ENCODE peak calls at places on chromosomes 13 and 19, in ten cellular contexts. Q is CD4-positive, CD25-positive, alpha-beta regulatory T cell; I is CD4-positive, alpha-beta memory T cell; H is sigmoid colon; G is MM.1S; K is ovary; W is transverse colon; S is HL-60; C is H9; Y is kidney. R is an unnamed sample.

GRCh38 chr19:29683009-29683408 is 17.7 kb downstream of the PLEKHF1 start:
- DNase-seq in S (no peak), G (no peak), I (no peak), K (no peak), Y (no peak), W (no peak), Q (no peak), H (no peak), C (no peak), R (no peak)

GRCh38 chr13:38941353-38941945 is 49.2 kb downstream of the STOML3 start:
- DNase-seq in I (no peak), Y (no peak), Q (no peak), S (no peak), W (no peak), G (no peak), C (no peak), K (no peak), H (no peak), R (no peak)

GRCh38 chr13:40668335-40668734 is 1.9 kb upstream of the FOXO1 start:
- DNase-seq in I (no peak), K (peak), Q (peak), C (peak), W (peak), Y (no peak), H (peak), S (no peak), G (peak), R (no peak)

GRCh38 chr13:59458908-59459579 is 704.7 kb downstream of the DIAPH3 start:
- DNase-seq in I (no peak), Q (no peak), S (no peak), K (no peak), W (no peak), H (no peak), C (peak), G (no peak), Y (no peak), R (no peak)

GRCh38 chr13:21671793-21672680 is 1.2 kb downstream of the FGF9 start:
- DNase-seq in W (no peak), C (no peak), G (peak), Q (no peak), S (no peak), I (peak), H (no peak), K (no peak), Y (no peak), R (no peak)

GRCh38 chr19:54281008-54281728 is at the start of gene LILRB2:
- DNase-seq in Q (no peak), G (no peak), K (no peak), I (no peak), C (no peak), W (no peak), Y (no peak), S (no peak), H (peak), R (no peak)

GRCh38 chr19:8208119-8208709 is 956 bp upstream of the CERS4 start:
- DNase-seq in I (no peak), C (peak), S (no peak), Y (no peak), K (no peak), W (no peak), G (no peak), Q (no peak), H (peak), R (no peak)

GRCh38 chr19:5775668-5776309 is 8.8 kb downstream of the PRR22 start:
- DNase-seq in Q (no peak), I (no peak), C (no peak), Y (no peak), S (no peak), K (no peak), W (no peak), H (no peak), G (no peak), R (no peak)

GRCh38 chr13:95023405-95023804 is 277.8 kb downstream of the ABCC4 start:
- DNase-seq in K (no peak), C (no peak), G (no peak), H (no peak), W (no peak), I (no peak), Q (no peak), S (no peak), Y (no peak), R (no peak)

GRCh38 chr19:49182848-49183375 is 25.3 kb downstream of the TRPM4 start:
- DNase-seq in H (no peak), I (no peak), W (no peak), S (no peak), K (no peak), G (no peak), Y (no peak), Q (no peak), C (peak), R (no peak)

GRCh38 chr13:42218576-42218975 is 53.4 kb upstream of the AKAP11 start:
- DNase-seq in C (no peak), S (no peak), G (no peak), Y (no peak), I (no peak), Q (no peak), K (no peak), H (no peak), W (no peak), R (no peak)

GRCh38 chr19:2736550-2737190 is 3.1 kb downstream of the SLC39A3 start:
- DNase-seq in Y (no peak), G (no peak), Q (no peak), I (no peak), W (no peak), H (no peak), K (no peak), S (no peak), C (no peak), R (no peak)

GRCh38 chr19:3547301-3547731 is 8.3 kb downstream of the TEKTIP1 start:
- DNase-seq in S (no peak), Q (peak), W (no peak), H (no peak), K (no peak), Y (no peak), I (no peak), G (no peak), C (no peak), R (no peak)

GRCh38 chr13:46687810-46688209 is 109.2 kb downstream of the ESD start:
- DNase-seq in Q (no peak), C (peak), I (no peak), K (no peak), W (no peak), S (no peak), Y (no peak), G (no peak), H (no peak), R (no peak)

GRCh38 chr13:114279146-114279545 is 2.3 kb upstream of the UPF3A start:
- DNase-seq in Y (no peak), S (no peak), Q (no peak), I (no peak), H (no peak), K (no peak), C (no peak), W (no peak), G (no peak), R (no peak)

GRCh38 chr19:18000981-18001836 is 6.8 kb upstream of the ARRDC2 start:
- DNase-seq in S (peak), K (peak), Y (peak), H (peak), I (peak), C (peak), G (no peak), Q (peak), W (peak), R (peak)

GRCh38 chr13:99228737-99229691 is 28.4 kb downstream of the UBAC2 start:
- DNase-seq in K (no peak), H (no peak), Y (no peak), C (no peak), Q (no peak), G (peak), S (no peak), I (no peak), W (no peak), R (no peak)

GRCh38 chr19:16626796-16627193 is 1.2 kb downstream of the MED26 start:
- DNase-seq in K (no peak), W (no peak), Y (no peak), S (no peak), C (no peak), H (no peak), I (peak), G (no peak), Q (peak), R (no peak)

GRCh38 chr19:29211562-29212416 is 1.2 kb downstream of the UQCRFS1 start:
- DNase-seq in C (no peak), Y (no peak), Q (no peak), S (no peak), I (peak), W (peak), K (no peak), H (no peak), G (no peak), R (peak)

GRCh38 chr13:45416521-45417125 is 1.6 kb downstream of the SLC25A30 start:
- DNase-seq in K (no peak), W (no peak), C (no peak), G (no peak), I (no peak), H (no peak), Q (no peak), S (no peak), Y (no peak), R (no peak)

GRCh38 chr13:103236213-103236612 is 170.0 kb upstream of the SLC10A2 start:
- DNase-seq in I (no peak), K (no peak), Y (no peak), C (no peak), W (no peak), Q (no peak), S (no peak), G (no peak), H (no peak), R (peak)

GRCh38 chr13:73162912-73163911 is 104.4 kb downstream of the KLF5 start:
- DNase-seq in G (no peak), S (no peak), C (no peak), H (no peak), W (no peak), Q (no peak), I (no peak), K (no peak), Y (no peak), R (no peak)

GRCh38 chr13:73740681-73741080 is 393.5 kb downstream of the KLF12 start:
- DNase-seq in W (no peak), K (no peak), C (no peak), I (no peak), G (no peak), S (no peak), H (no peak), Y (no peak), Q (no peak), R (no peak)

GRCh38 chr19:32928806-32929205 is 43.0 kb downstream of the CEP89 start:
- DNase-seq in S (no peak), C (no peak), W (no peak), I (no peak), H (no peak), Q (no peak), G (no peak), Y (no peak), K (no peak), R (no peak)

GRCh38 chr13:111049791-111050538 is 65.1 kb upstream of the ARHGEF7 start:
- DNase-seq in G (no peak), W (no peak), Q (peak), I (no peak), H (no peak), K (peak), C (no peak), Y (peak), S (no peak), R (no peak)

GRCh38 chr13:111045170-111045569 is 69.9 kb upstream of the ARHGEF7 start:
- DNase-seq in S (no peak), K (no peak), I (no peak), W (no peak), C (no peak), Q (no peak), G (no peak), Y (no peak), H (no peak), R (no peak)

GRCh38 chr13:111046590-111047141 is 68.4 kb upstream of the ARHGEF7 start:
- DNase-seq in I (no peak), K (no peak), W (no peak), S (peak), H (no peak), G (peak), Q (peak), C (no peak), Y (no peak), R (no peak)

GRCh38 chr13:111048387-111048786 is 66.7 kb upstream of the ARHGEF7 start:
- DNase-seq in C (no peak), H (no peak), I (no peak), S (no peak), Q (no peak), W (no peak), K (no peak), G (no peak), Y (peak), R (no peak)

DNA sequence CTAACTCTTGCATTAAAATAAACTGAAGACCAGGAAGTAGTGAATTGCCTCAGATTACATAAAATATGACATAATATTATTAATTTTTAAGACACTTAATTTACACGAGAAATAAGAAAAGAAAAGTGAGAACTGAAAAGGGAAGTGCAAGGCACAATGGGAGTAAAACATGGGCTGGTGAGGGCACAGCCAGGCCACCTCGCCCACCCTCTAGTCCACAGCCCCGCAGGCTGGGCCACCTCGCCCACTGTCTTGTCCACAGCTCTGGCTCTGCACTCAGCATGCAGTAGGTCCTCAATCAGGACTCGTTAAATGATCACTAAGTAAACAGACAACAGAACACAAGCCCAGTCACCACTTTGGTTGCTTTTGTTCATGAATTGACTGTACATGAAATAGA is 67.8 kb upstream of the ARHGEF7 start:
- DNase-seq in W (no peak), I (no peak), C (no peak), Y (no peak), K (no peak), H (no peak), S (no peak), G (no peak), Q (peak), R (no peak)
- H3K27ac ChIP-seq in W (no peak), I (no peak), C (no peak), Y (no peak), K (no peak), H (no peak), S (no peak), G (peak), Q (no peak), R (no peak)

DNA sequence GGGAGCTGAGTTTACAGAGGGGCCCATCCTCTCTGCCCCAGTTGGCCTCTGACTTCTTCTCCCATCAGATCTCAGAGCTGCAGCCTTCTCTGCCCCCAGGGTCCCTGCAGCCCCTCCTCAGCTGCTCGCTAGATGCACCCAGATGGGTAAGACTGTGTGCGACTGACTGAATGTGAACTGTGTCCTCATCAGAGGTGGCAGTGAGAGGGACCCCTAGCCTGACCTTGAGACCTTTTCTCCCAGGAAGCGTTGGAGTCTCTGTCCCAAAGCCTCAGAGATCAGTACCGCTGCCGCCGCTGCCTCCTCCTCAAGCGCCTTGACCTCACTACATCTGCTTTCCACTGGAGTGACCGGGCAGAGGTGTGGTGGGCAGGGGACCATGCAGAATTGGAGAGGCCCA is 2.4 kb downstream of the FAM98C start:
- DNase-seq in H (no peak), S (no peak), W (no peak), I (no peak), G (no peak), C (no peak), Q (no peak), Y (no peak), K (no peak), R (no peak)
- H3K27ac ChIP-seq in H (no peak), S (no peak), W (no peak), I (no peak), G (no peak), C (no peak), Q (no peak), Y (no peak), K (no peak), R (no peak)

GRCh38 chr19:45608948-45609347 is 6.9 kb upstream of the GPR4 start:
- DNase-seq in Y (no peak), S (no peak), Q (no peak), K (no peak), H (no peak), W (no peak), I (no peak), C (no peak), G (no peak), R (no peak)

GRCh38 chr19:45601524-45602522 is at the start of gene GPR4:
- DNase-seq in S (no peak), C (peak), I (no peak), Q (no peak), W (no peak), Y (peak), H (no peak), K (no peak), G (no peak), R (peak)

GRCh38 chr19:45607071-45608029 is 5.3 kb upstream of the GPR4 start:
- DNase-seq in I (peak), G (no peak), Y (peak), Q (peak), H (peak), C (peak), K (peak), W (peak), S (no peak), R (peak)
- H3K27ac ChIP-seq in I (no peak), G (no peak), Y (peak), Q (no peak), H (no peak), C (no peak), K (no peak), W (no peak), S (no peak), R (no peak)

GRCh38 chr13:110390572-110390971 is 83.5 kb downstream of the COL4A2 start:
- DNase-seq in Y (no peak), C (no peak), W (no peak), Q (no peak), K (no peak), G (no peak), H (no peak), S (no peak), I (no peak), R (no peak)
- H3K27ac ChIP-seq in Y (no peak), C (no peak), W (peak), Q (no peak), K (no peak), G (no peak), H (peak), S (no peak), I (no peak), R (no peak)

GRCh38 chr19:40703029-40703755 is 12.7 kb upstream of the NUMBL start:
- DNase-seq in K (no peak), Y (no peak), C (no peak), W (no peak), S (no peak), I (no peak), H (no peak), G (no peak), Q (no peak), R (no peak)

GRCh38 chr19:40701758-40702157 is 11.3 kb upstream of the NUMBL start:
- DNase-seq in W (no peak), K (no peak), S (no peak), G (no peak), H (no peak), I (no peak), Y (no peak), C (no peak), Q (no peak), R (no peak)

GRCh38 chr19:40700083-40700482 is 9.6 kb upstream of the NUMBL start:
- DNase-seq in H (no peak), K (no peak), G (no peak), Q (no peak), S (no peak), Y (no peak), C (no peak), I (no peak), W (no peak), R (no peak)

GRCh38 chr19:40704491-40705361 is 12.0 kb downstream of the COQ8B start:
- DNase-seq in K (no peak), H (no peak), Y (no peak), W (no peak), G (no peak), S (no peak), I (no peak), C (no peak), Q (no peak), R (no peak)

DNA sequence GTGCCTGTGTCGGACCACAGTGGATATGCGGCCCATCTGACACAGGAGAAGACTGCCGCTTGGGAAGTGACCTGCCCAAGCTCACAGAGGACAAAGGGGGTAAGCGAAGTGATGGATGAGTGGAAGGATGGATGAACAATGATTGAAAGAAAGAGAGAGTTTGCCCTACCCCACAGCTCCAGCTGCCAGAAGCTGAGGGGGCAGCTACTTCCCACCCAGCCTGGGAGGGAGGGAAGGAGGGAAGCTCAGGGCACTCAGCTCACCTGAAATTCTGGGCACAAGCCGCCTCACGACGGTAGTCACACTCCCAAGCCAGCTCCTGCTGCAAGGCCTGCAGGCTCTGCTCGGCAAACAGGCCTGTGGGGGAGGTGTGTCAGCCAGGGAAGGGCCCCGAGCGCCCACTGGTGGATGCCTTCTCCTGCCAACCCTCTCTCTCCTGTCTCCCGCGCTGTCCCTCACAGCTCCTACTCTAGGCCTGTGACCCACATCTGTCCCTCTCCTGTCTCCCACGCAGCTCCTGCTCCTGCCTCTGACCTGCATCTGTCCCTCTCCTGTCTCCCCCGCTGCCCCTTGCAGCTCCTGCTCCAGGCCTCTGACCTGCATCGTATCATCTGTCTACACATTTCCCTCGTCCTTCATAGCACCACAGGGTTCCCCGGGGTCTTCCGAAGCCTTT is 12.0 kb upstream of the NUMBL start:
- DNase-seq in C (peak), K (no peak), S (no peak), G (no peak), H (peak), Q (no peak), I (no peak), W (no peak), Y (no peak), R (peak)
- H3K27ac ChIP-seq in C (no peak), K (no peak), S (no peak), G (no peak), H (peak), Q (no peak), I (no peak), W (peak), Y (no peak), R (peak)

GRCh38 chr19:10762656-10763055 is 44.8 kb downstream of the DNM2 start:
- DNase-seq in Y (peak), Q (peak), I (peak), C (no peak), S (no peak), G (no peak), K (no peak), W (peak), H (no peak), R (no peak)
- H3K27ac ChIP-seq in Y (peak), Q (peak), I (peak), C (no peak), S (no peak), G (no peak), K (no peak), W (peak), H (peak), R (no peak)

GRCh38 chr19:58381460-58382220 is 810 bp upstream of the ZNF837 start:
- DNase-seq in Q (no peak), W (no peak), Y (no peak), G (no peak), S (no peak), I (no peak), C (no peak), H (no peak), K (no peak), R (no peak)
- H3K27ac ChIP-seq in Q (peak), W (peak), Y (peak), G (peak), S (peak), I (peak), C (no peak), H (peak), K (peak), R (peak)

GRCh38 chr19:13072206-13072898 is 30.3 kb downstream of the LYL1 start:
- DNase-seq in I (no peak), C (no peak), H (no peak), S (no peak), K (no peak), W (no peak), Q (no peak), G (no peak), Y (no peak), R (no peak)

GRCh38 chr19:13074378-13074777 is 28.3 kb downstream of the LYL1 start:
- DNase-seq in Y (no peak), I (no peak), W (no peak), Q (no peak), K (no peak), G (no peak), S (no peak), H (no peak), C (no peak), R (no peak)

GRCh38 chr19:13071444-13072205 is 31.0 kb downstream of the LYL1 start:
- DNase-seq in I (no peak), W (no peak), S (no peak), G (no peak), K (no peak), Y (no peak), Q (no peak), C (no peak), H (no peak), R (no peak)

GRCh38 chr19:13070425-13071140 is 32.1 kb downstream of the LYL1 start:
- DNase-seq in C (no peak), S (no peak), W (no peak), G (no peak), H (no peak), I (no peak), Y (no peak), K (no peak), Q (no peak), R (no peak)

DNA sequence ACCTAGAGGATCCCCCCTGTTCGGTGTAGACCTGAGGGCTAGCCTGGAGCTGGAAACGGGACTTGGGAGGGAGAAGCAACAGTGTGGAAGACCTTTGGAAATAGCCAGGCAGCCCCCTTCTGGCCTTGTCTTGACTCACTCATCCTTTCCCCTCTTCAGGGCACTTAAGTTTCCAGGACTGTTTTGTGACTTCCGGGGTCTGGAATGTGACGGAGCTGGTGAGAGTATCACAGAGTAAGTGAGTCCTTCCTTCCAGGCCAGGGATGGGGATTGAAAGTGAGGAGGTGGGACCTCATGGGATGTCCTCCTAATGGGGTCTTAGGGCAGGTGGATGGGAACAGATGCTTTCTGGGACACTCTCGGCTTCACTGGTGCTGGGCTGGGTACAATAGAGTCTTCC is 29.4 kb downstream of the LYL1 start:
- DNase-seq in C (no peak), K (no peak), Q (no peak), W (no peak), H (no peak), I (no peak), G (no peak), S (no peak), Y (no peak), R (no peak)
- H3K27ac ChIP-seq in C (no peak), K (no peak), Q (no peak), W (peak), H (peak), I (no peak), G (no peak), S (no peak), Y (no peak), R (no peak)